ENCODE peak calls at places on chromosomes 1 and 21, in nine cellular contexts. One of them, this sample, is unnamed.

GRCh38 chr21:43708745-43709381 is 10.1 kb upstream of the PDXK start:
- DNase-seq in ovary: no peak
- DNase-seq in fibroblast of lung: no peak
- DNase-seq in heart left ventricle: no peak
- DNase-seq in HCT116: no peak
- DNase-seq in sigmoid colon: no peak
- DNase-seq in brain microvascular endothelial cell: no peak
- DNase-seq in hepatocyte: no peak
- DNase-seq in cardiac muscle cell: no peak
- DNase-seq in this sample: no peak

GRCh38 chr1:180225403-180225802 is 4.7 kb upstream of the LHX4 start:
- DNase-seq in ovary: no peak
- DNase-seq in fibroblast of lung: no peak
- DNase-seq in heart left ventricle: no peak
- DNase-seq in HCT116: no peak
- DNase-seq in sigmoid colon: no peak
- DNase-seq in brain microvascular endothelial cell: no peak
- DNase-seq in hepatocyte: no peak
- DNase-seq in cardiac muscle cell: no peak
- DNase-seq in this sample: no peak

GRCh38 chr1:21292991-21293536 is 2.8 kb upstream of the ECE1 start:
- DNase-seq in ovary: no peak
- DNase-seq in fibroblast of lung: no peak
- DNase-seq in heart left ventricle: no peak
- DNase-seq in HCT116: no peak
- DNase-seq in sigmoid colon: no peak
- DNase-seq in brain microvascular endothelial cell: no peak
- DNase-seq in hepatocyte: no peak
- DNase-seq in cardiac muscle cell: no peak
- DNase-seq in this sample: no peak

GRCh38 chr1:220876511-220877347 is 2.5 kb upstream of the HLX start:
- DNase-seq in ovary: no peak
- DNase-seq in fibroblast of lung: peak
- DNase-seq in heart left ventricle: peak
- DNase-seq in HCT116: no peak
- DNase-seq in sigmoid colon: no peak
- DNase-seq in brain microvascular endothelial cell: no peak
- DNase-seq in hepatocyte: peak
- DNase-seq in cardiac muscle cell: peak
- DNase-seq in this sample: no peak

GRCh38 chr1:59570524-59570923 is 244.2 kb upstream of the HOOK1 start:
- DNase-seq in ovary: no peak
- DNase-seq in fibroblast of lung: peak
- DNase-seq in heart left ventricle: no peak
- DNase-seq in HCT116: no peak
- DNase-seq in sigmoid colon: no peak
- DNase-seq in brain microvascular endothelial cell: peak
- DNase-seq in hepatocyte: no peak
- DNase-seq in cardiac muscle cell: peak
- DNase-seq in this sample: no peak

GRCh38 chr1:196661345-196661744 is 9.5 kb downstream of the CFH start:
- DNase-seq in ovary: no peak
- DNase-seq in fibroblast of lung: no peak
- DNase-seq in heart left ventricle: no peak
- DNase-seq in HCT116: no peak
- DNase-seq in sigmoid colon: no peak
- DNase-seq in brain microvascular endothelial cell: no peak
- DNase-seq in hepatocyte: no peak
- DNase-seq in cardiac muscle cell: no peak
- DNase-seq in this sample: no peak

GRCh38 chr1:22494144-22494543 is 42.5 kb downstream of the ZBTB40 start:
- DNase-seq in ovary: no peak
- DNase-seq in fibroblast of lung: no peak
- DNase-seq in heart left ventricle: no peak
- DNase-seq in HCT116: no peak
- DNase-seq in sigmoid colon: no peak
- DNase-seq in brain microvascular endothelial cell: no peak
- DNase-seq in hepatocyte: no peak
- DNase-seq in cardiac muscle cell: no peak
- DNase-seq in this sample: no peak

GRCh38 chr1:185917646-185918045 is 183.5 kb downstream of the HMCN1 start:
- DNase-seq in ovary: no peak
- DNase-seq in fibroblast of lung: peak
- DNase-seq in heart left ventricle: no peak
- DNase-seq in HCT116: no peak
- DNase-seq in sigmoid colon: no peak
- DNase-seq in brain microvascular endothelial cell: peak
- DNase-seq in hepatocyte: peak
- DNase-seq in cardiac muscle cell: peak
- DNase-seq in this sample: peak

GRCh38 chr1:66439028-66439427 is 94.9 kb upstream of the SGIP1 start:
- DNase-seq in ovary: no peak
- DNase-seq in fibroblast of lung: peak
- DNase-seq in heart left ventricle: no peak
- DNase-seq in HCT116: no peak
- DNase-seq in sigmoid colon: no peak
- DNase-seq in brain microvascular endothelial cell: no peak
- DNase-seq in hepatocyte: no peak
- DNase-seq in cardiac muscle cell: no peak
- DNase-seq in this sample: no peak

GRCh38 chr1:180198186-180198585 is 31.9 kb upstream of the LHX4 start:
- DNase-seq in ovary: no peak
- DNase-seq in fibroblast of lung: no peak
- DNase-seq in heart left ventricle: peak
- DNase-seq in HCT116: no peak
- DNase-seq in sigmoid colon: no peak
- DNase-seq in brain microvascular endothelial cell: no peak
- DNase-seq in hepatocyte: no peak
- DNase-seq in cardiac muscle cell: no peak
- DNase-seq in this sample: no peak

GRCh38 chr1:180964609-180965008 is 51.9 kb downstream of the KIAA1614 start:
- DNase-seq in ovary: no peak
- DNase-seq in fibroblast of lung: no peak
- DNase-seq in heart left ventricle: no peak
- DNase-seq in HCT116: no peak
- DNase-seq in sigmoid colon: no peak
- DNase-seq in brain microvascular endothelial cell: no peak
- DNase-seq in hepatocyte: no peak
- DNase-seq in cardiac muscle cell: no peak
- DNase-seq in this sample: no peak

GRCh38 chr1:36212782-36213181 is 11.5 kb upstream of the THRAP3 start:
- DNase-seq in ovary: no peak
- DNase-seq in fibroblast of lung: no peak
- DNase-seq in heart left ventricle: no peak
- DNase-seq in HCT116: no peak
- DNase-seq in sigmoid colon: peak
- DNase-seq in brain microvascular endothelial cell: no peak
- DNase-seq in hepatocyte: no peak
- DNase-seq in cardiac muscle cell: no peak
- DNase-seq in this sample: no peak

GRCh38 chr1:29365906-29366670 is 129.8 kb downstream of the PTPRU start:
- DNase-seq in ovary: no peak
- DNase-seq in fibroblast of lung: no peak
- DNase-seq in heart left ventricle: no peak
- DNase-seq in HCT116: no peak
- DNase-seq in sigmoid colon: peak
- DNase-seq in brain microvascular endothelial cell: no peak
- DNase-seq in hepatocyte: no peak
- DNase-seq in cardiac muscle cell: no peak
- DNase-seq in this sample: no peak

GRCh38 chr1:85202092-85202863 is 1.5 kb upstream of the SYDE2 start:
- DNase-seq in ovary: no peak
- DNase-seq in fibroblast of lung: no peak
- DNase-seq in heart left ventricle: no peak
- DNase-seq in HCT116: no peak
- DNase-seq in sigmoid colon: no peak
- DNase-seq in brain microvascular endothelial cell: no peak
- DNase-seq in hepatocyte: no peak
- DNase-seq in cardiac muscle cell: no peak
- DNase-seq in this sample: no peak

GRCh38 chr1:111878096-111878495 is 111.4 kb downstream of the KCND3 start:
- DNase-seq in ovary: no peak
- DNase-seq in fibroblast of lung: no peak
- DNase-seq in heart left ventricle: no peak
- DNase-seq in HCT116: no peak
- DNase-seq in sigmoid colon: no peak
- DNase-seq in brain microvascular endothelial cell: no peak
- DNase-seq in hepatocyte: no peak
- DNase-seq in cardiac muscle cell: no peak
- DNase-seq in this sample: no peak
- H3K27ac ChIP-seq in ovary: no peak
- H3K27ac ChIP-seq in fibroblast of lung: no peak
- H3K27ac ChIP-seq in heart left ventricle: no peak
- H3K27ac ChIP-seq in HCT116: no peak
- H3K27ac ChIP-seq in sigmoid colon: no peak
- H3K27ac ChIP-seq in brain microvascular endothelial cell: no peak
- H3K27ac ChIP-seq in hepatocyte: no peak
- H3K27ac ChIP-seq in cardiac muscle cell: no peak
- H3K27ac ChIP-seq in this sample: peak

GRCh38 chr1:160945079-160945478 is 9.5 kb downstream of the ITLN2 start:
- DNase-seq in ovary: no peak
- DNase-seq in fibroblast of lung: no peak
- DNase-seq in heart left ventricle: no peak
- DNase-seq in HCT116: no peak
- DNase-seq in sigmoid colon: no peak
- DNase-seq in brain microvascular endothelial cell: no peak
- DNase-seq in hepatocyte: no peak
- DNase-seq in cardiac muscle cell: peak
- DNase-seq in this sample: no peak

GRCh38 chr1:160942926-160943325 is 11.7 kb downstream of the ITLN2 start:
- DNase-seq in ovary: no peak
- DNase-seq in fibroblast of lung: no peak
- DNase-seq in heart left ventricle: no peak
- DNase-seq in HCT116: no peak
- DNase-seq in sigmoid colon: no peak
- DNase-seq in brain microvascular endothelial cell: no peak
- DNase-seq in hepatocyte: no peak
- DNase-seq in cardiac muscle cell: peak
- DNase-seq in this sample: no peak
- TF ChIP-seq CTCF in ovary: no peak
- TF ChIP-seq CTCF in fibroblast of lung: no peak
- TF ChIP-seq CTCF in heart left ventricle: no peak
- TF ChIP-seq CTCF in HCT116: peak
- TF ChIP-seq CTCF in sigmoid colon: no peak
- TF ChIP-seq CTCF in brain microvascular endothelial cell: no peak
- TF ChIP-seq CTCF in hepatocyte: peak
- TF ChIP-seq CTCF in cardiac muscle cell: peak
- TF ChIP-seq CTCF in this sample: peak

GRCh38 chr1:13607002-13607401 is 23.4 kb downstream of the PDPN start:
- DNase-seq in ovary: no peak
- DNase-seq in fibroblast of lung: no peak
- DNase-seq in heart left ventricle: no peak
- DNase-seq in HCT116: no peak
- DNase-seq in sigmoid colon: no peak
- DNase-seq in brain microvascular endothelial cell: no peak
- DNase-seq in hepatocyte: no peak
- DNase-seq in cardiac muscle cell: no peak
- DNase-seq in this sample: no peak
- H3K27ac ChIP-seq in ovary: no peak
- H3K27ac ChIP-seq in fibroblast of lung: no peak
- H3K27ac ChIP-seq in heart left ventricle: no peak
- H3K27ac ChIP-seq in HCT116: no peak
- H3K27ac ChIP-seq in sigmoid colon: no peak
- H3K27ac ChIP-seq in brain microvascular endothelial cell: no peak
- H3K27ac ChIP-seq in hepatocyte: peak
- H3K27ac ChIP-seq in cardiac muscle cell: no peak
- H3K27ac ChIP-seq in this sample: no peak

GRCh38 chr1:45843474-45843905 is 40.1 kb downstream of the MAST2 start:
- DNase-seq in ovary: no peak
- DNase-seq in fibroblast of lung: peak
- DNase-seq in heart left ventricle: no peak
- DNase-seq in HCT116: no peak
- DNase-seq in sigmoid colon: no peak
- DNase-seq in brain microvascular endothelial cell: no peak
- DNase-seq in hepatocyte: no peak
- DNase-seq in cardiac muscle cell: peak
- DNase-seq in this sample: no peak
- TF ChIP-seq CTCF in ovary: no peak
- TF ChIP-seq CTCF in fibroblast of lung: peak
- TF ChIP-seq CTCF in heart left ventricle: peak
- TF ChIP-seq CTCF in HCT116: peak
- TF ChIP-seq CTCF in sigmoid colon: no peak
- TF ChIP-seq CTCF in brain microvascular endothelial cell: no peak
- TF ChIP-seq CTCF in hepatocyte: peak
- TF ChIP-seq CTCF in cardiac muscle cell: peak
- TF ChIP-seq CTCF in this sample: peak

GRCh38 chr1:56496861-56497772 is 82.2 kb downstream of the PLPP3 start:
- DNase-seq in ovary: no peak
- DNase-seq in fibroblast of lung: no peak
- DNase-seq in heart left ventricle: no peak
- DNase-seq in HCT116: no peak
- DNase-seq in sigmoid colon: no peak
- DNase-seq in brain microvascular endothelial cell: no peak
- DNase-seq in hepatocyte: no peak
- DNase-seq in cardiac muscle cell: no peak
- DNase-seq in this sample: no peak
- H3K27ac ChIP-seq in ovary: no peak
- H3K27ac ChIP-seq in fibroblast of lung: no peak
- H3K27ac ChIP-seq in heart left ventricle: peak
- H3K27ac ChIP-seq in HCT116: no peak
- H3K27ac ChIP-seq in sigmoid colon: no peak
- H3K27ac ChIP-seq in brain microvascular endothelial cell: no peak
- H3K27ac ChIP-seq in hepatocyte: peak
- H3K27ac ChIP-seq in cardiac muscle cell: peak
- H3K27ac ChIP-seq in this sample: no peak

DNA sequence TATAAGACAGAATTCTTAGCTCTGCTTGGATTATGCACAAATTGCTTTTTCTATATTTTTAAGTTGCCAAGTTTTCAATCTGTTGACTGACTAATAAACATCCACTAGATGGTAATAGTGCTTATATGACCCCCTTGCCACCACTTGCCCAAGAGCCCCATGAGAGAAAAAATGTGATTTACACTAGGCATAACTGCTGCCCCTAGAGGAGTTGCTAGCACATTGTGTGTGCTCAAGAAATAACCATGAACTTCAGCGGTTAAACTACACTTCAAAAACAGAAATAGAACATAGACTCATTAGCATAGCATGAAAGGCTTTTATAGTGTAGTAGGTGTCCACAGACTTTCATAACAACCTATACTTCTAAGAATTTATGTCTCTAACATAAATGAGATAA is 61.4 kb downstream of the BRINP3 start:
- DNase-seq in ovary: no peak
- DNase-seq in fibroblast of lung: no peak
- DNase-seq in heart left ventricle: no peak
- DNase-seq in HCT116: no peak
- DNase-seq in sigmoid colon: no peak
- DNase-seq in brain microvascular endothelial cell: no peak
- DNase-seq in hepatocyte: no peak
- DNase-seq in cardiac muscle cell: no peak
- DNase-seq in this sample: no peak
- TF ChIP-seq CTCF in ovary: no peak
- TF ChIP-seq CTCF in fibroblast of lung: peak
- TF ChIP-seq CTCF in heart left ventricle: no peak
- TF ChIP-seq CTCF in HCT116: no peak
- TF ChIP-seq CTCF in sigmoid colon: no peak
- TF ChIP-seq CTCF in brain microvascular endothelial cell: peak
- TF ChIP-seq CTCF in hepatocyte: peak
- TF ChIP-seq CTCF in cardiac muscle cell: no peak
- TF ChIP-seq CTCF in this sample: no peak

DNA sequence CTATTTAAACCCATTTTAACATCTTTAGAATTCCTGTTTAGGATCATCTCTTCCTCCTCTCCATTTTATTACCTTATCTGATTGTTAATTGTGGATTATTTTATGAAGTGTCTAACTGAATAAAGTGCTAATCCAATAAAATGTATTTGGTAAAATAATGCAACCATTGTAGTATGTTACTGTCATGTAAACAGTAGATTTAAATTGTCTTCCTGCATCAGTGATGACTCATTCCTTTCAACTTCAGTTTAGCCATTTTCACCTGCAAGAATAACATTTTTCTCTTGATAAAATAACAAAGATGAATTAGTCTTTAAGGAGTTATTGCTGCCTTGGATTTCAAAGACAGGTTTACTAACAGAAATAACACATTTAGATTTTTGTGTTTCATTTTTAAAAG is 5.4 kb downstream of the PPP2R5A start:
- DNase-seq in ovary: no peak
- DNase-seq in fibroblast of lung: no peak
- DNase-seq in heart left ventricle: no peak
- DNase-seq in HCT116: no peak
- DNase-seq in sigmoid colon: no peak
- DNase-seq in brain microvascular endothelial cell: no peak
- DNase-seq in hepatocyte: no peak
- DNase-seq in cardiac muscle cell: no peak
- DNase-seq in this sample: no peak
- H3K27ac ChIP-seq in ovary: no peak
- H3K27ac ChIP-seq in fibroblast of lung: no peak
- H3K27ac ChIP-seq in heart left ventricle: peak
- H3K27ac ChIP-seq in HCT116: peak
- H3K27ac ChIP-seq in sigmoid colon: no peak
- H3K27ac ChIP-seq in brain microvascular endothelial cell: no peak
- H3K27ac ChIP-seq in hepatocyte: no peak
- H3K27ac ChIP-seq in cardiac muscle cell: no peak
- H3K27ac ChIP-seq in this sample: no peak